ENCODE peak calls at places on chromosomes 6 and 20, in four cellular contexts. C is uterus, J is right atrium auricular region, T is lower lobe of right lung. L is an unnamed sample.

GRCh38 chr20:1331101-1331500 is 2.2 kb upstream of the SDCBP2 start:
- DNase-seq in C (no peak), J (peak; percentile 26), T (no peak), L (no peak)

GRCh38 chr6:13712485-13712990 is 903 bp upstream of the RANBP9 start:
- DNase-seq in C (no peak), J (no peak), T (no peak), L (no peak)

GRCh38 chr6:69780585-69781178 is 16.1 kb downstream of the LMBRD1 start:
- DNase-seq in C (no peak), J (no peak), T (no peak), L (no peak)

GRCh38 chr20:32227316-32227715 is 19.6 kb downstream of the POFUT1 start:
- DNase-seq in C (no peak), J (no peak), T (no peak), L (no peak)

GRCh38 chr6:39058471-39059147 is 10.0 kb downstream of the GLP1R start:
- DNase-seq in C (no peak), J (no peak), T (no peak), L (no peak)

GRCh38 chr6:40383348-40384115 is 203.6 kb downstream of the LRFN2 start:
- DNase-seq in C (no peak), J (no peak), T (no peak), L (no peak)

GRCh38 chr20:35012227-35013069 is 56.8 kb downstream of the MYH7B start:
- DNase-seq in C (peak; percentile 36), J (peak; percentile 60), T (no peak), L (no peak)

GRCh38 chr6:70538364-70538763 is 28.4 kb upstream of the SDHAF4 start:
- DNase-seq in C (no peak), J (no peak), T (no peak), L (no peak)

GRCh38 chr6:87661503-87661902 is 40.5 kb downstream of the AKIRIN2 start:
- DNase-seq in C (no peak), J (no peak), T (no peak), L (no peak)

GRCh38 chr20:9353916-9354276 is 160.5 kb upstream of the LAMP5 start:
- DNase-seq in C (no peak), J (no peak), T (no peak), L (no peak)

GRCh38 chr6:157989541-157990289 is 8.1 kb downstream of the SYNJ2 start:
- DNase-seq in C (peak; percentile 78), J (no peak), T (peak; percentile 59), L (peak; percentile 90)

GRCh38 chr20:18802012-18802634 is 11.5 kb upstream of the SCP2D1 start:
- DNase-seq in C (no peak), J (no peak), T (no peak), L (no peak)

GRCh38 chr20:325043-325888 is at the start of gene SOX12:
- DNase-seq in C (peak; percentile 97), J (peak; percentile 97), T (peak; percentile 98), L (peak; percentile 98)

GRCh38 chr20:52003415-52003814 is 188.2 kb downstream of the ZFP64 start:
- DNase-seq in C (no peak), J (no peak), T (no peak), L (no peak)

GRCh38 chr6:108760158-108761050 is 87.8 kb upstream of the ARMC2 start:
- DNase-seq in C (no peak), J (no peak), T (no peak), L (no peak)

GRCh38 chr6:168874637-168875036 is 379.0 kb downstream of the THBS2 start:
- DNase-seq in C (no peak), J (no peak), T (no peak), L (no peak)

GRCh38 chr6:85422996-85423395 is 26.9 kb upstream of the NT5E start:
- DNase-seq in C (no peak), J (no peak), T (no peak), L (no peak)

GRCh38 chr20:49792611-49793010 is 20.0 kb upstream of the SLC9A8 start:
- DNase-seq in C (no peak), J (no peak), T (no peak), L (no peak)

GRCh38 chr20:6956056-6956455 is 188.6 kb downstream of the BMP2 start:
- DNase-seq in C (no peak), J (no peak), T (no peak), L (no peak)

GRCh38 chr6:127918506-127919427 is 17.9 kb upstream of the THEMIS start:
- DNase-seq in C (no peak), J (no peak), T (no peak), L (no peak)

GRCh38 chr20:17227669-17228623 is 1.1 kb downstream of the PCSK2 start:
- DNase-seq in C (no peak), J (no peak), T (peak; percentile 41), L (peak; percentile 62)

GRCh38 chr20:5489596-5489995 is 172.8 kb upstream of the PROKR2 start:
- DNase-seq in C (no peak), J (no peak), T (no peak), L (no peak)

GRCh38 chr20:52105045-52105572 is 86.5 kb downstream of the ZFP64 start:
- DNase-seq in C (no peak), J (no peak), T (no peak), L (peak; percentile 68)

GRCh38 chr20:9285617-9286016 is 216.7 kb downstream of the PLCB4 start:
- DNase-seq in C (no peak), J (no peak), T (no peak), L (no peak)

GRCh38 chr20:60062431-60063336 is 104.5 kb downstream of the CDH26 start:
- DNase-seq in C (peak; percentile 31), J (no peak), T (no peak), L (peak; percentile 46)

GRCh38 chr20:6819599-6819998 is 52.1 kb downstream of the BMP2 start:
- DNase-seq in C (no peak), J (no peak), T (no peak), L (no peak)

GRCh38 chr6:157143171-157143884 is 180.0 kb downstream of the TMEM242 start:
- DNase-seq in C (no peak), J (peak; percentile 80), T (no peak), L (no peak)

GRCh38 chr6:26175428-26176181 is 88.4 kb downstream of the HFE start:
- DNase-seq in C (no peak), J (no peak), T (no peak), L (no peak)

GRCh38 chr20:33415948-33416347 is 14.6 kb upstream of the CDK5RAP1 start:
- DNase-seq in C (no peak), J (peak; percentile 68), T (no peak), L (no peak)

GRCh38 chr6:85390775-85391174 is 59.1 kb upstream of the NT5E start:
- DNase-seq in C (no peak), J (no peak), T (no peak), L (no peak)

GRCh38 chr6:155939253-155939652 is 483.6 kb upstream of the NOX3 start:
- DNase-seq in C (no peak), J (no peak), T (no peak), L (no peak)

GRCh38 chr6:168093071-168093505 is 14.1 kb upstream of the FRMD1 start:
- DNase-seq in C (no peak), J (no peak), T (peak; percentile 39), L (no peak)

GRCh38 chr6:41630069-41630468 is 8.2 kb upstream of the MDFI start:
- DNase-seq in C (no peak), J (no peak), T (peak; percentile 7), L (peak; percentile 22)

GRCh38 chr20:3781153-3781910 is at the start of gene SPEF1:
- DNase-seq in C (peak; percentile 90), J (peak; percentile 87), T (peak; percentile 75), L (peak; percentile 92)

GRCh38 chr6:97203343-97203742 is 79.7 kb downstream of the MMS22L start:
- DNase-seq in C (no peak), J (no peak), T (no peak), L (no peak)

GRCh38 chr20:46057856-46058655 is 29.0 kb downstream of the SLC12A5 start:
- DNase-seq in C (peak; percentile 24), J (peak; percentile 64), T (peak; percentile 78), L (peak; percentile 72)

GRCh38 chr6:19865178-19865577 is 28.0 kb downstream of the ID4 start:
- DNase-seq in C (no peak), J (no peak), T (no peak), L (no peak)

GRCh38 chr6:89928604-89929003 is 34.3 kb downstream of the GJA10 start:
- DNase-seq in C (peak; percentile 45), J (no peak), T (no peak), L (no peak)

GRCh38 chr6:27505209-27506027 is 32.5 kb upstream of the ZNF184 start:
- DNase-seq in C (peak; percentile 79), J (no peak), T (no peak), L (peak; percentile 77)

GRCh38 chr20:52104546-52105044 is 87.0 kb downstream of the ZFP64 start:
- DNase-seq in C (no peak), J (no peak), T (no peak), L (no peak)

GRCh38 chr20:43352996-43353395 is 104.7 kb upstream of the SRSF6 start:
- DNase-seq in C (no peak), J (no peak), T (no peak), L (no peak)
- H3K27me3 ChIP-seq in C (no peaks in the 10 kb centered on the region), J (no peaks in the 10 kb centered on the region), T (no peaks in the 10 kb centered on the region), L (no peaks in the 10 kb centered on the region)

GRCh38 chr6:154039231-154039842 is at the start of gene OPRM1:
- DNase-seq in C (no peak), J (no peak), T (peak; percentile 46), L (peak; percentile 62)

DNA sequence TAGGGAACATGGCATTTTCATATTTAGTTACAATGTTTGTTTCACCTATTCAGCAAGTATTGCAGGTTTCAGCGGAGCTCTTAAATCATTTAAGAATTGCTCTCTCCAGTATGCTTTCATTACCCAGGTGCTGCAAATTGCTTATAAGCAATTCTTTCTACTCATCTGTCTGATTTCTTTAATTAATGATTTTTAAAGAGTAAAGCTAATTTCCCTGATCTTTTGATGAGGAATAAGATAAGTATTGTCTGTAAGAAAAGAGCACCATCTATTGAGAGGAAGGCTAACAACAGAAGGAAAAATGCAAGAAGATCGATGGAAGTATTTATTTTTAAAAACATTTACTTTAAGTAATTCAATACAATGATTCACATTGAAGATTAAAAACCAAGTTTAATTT is 2.0 kb downstream of the OPRM1 start:
- DNase-seq in C (no peak), J (no peak), T (no peak), L (no peak)
- TF ChIP-seq CTCF in C (no peak), J (no peak), T (no peak), L (no peak)

DNA sequence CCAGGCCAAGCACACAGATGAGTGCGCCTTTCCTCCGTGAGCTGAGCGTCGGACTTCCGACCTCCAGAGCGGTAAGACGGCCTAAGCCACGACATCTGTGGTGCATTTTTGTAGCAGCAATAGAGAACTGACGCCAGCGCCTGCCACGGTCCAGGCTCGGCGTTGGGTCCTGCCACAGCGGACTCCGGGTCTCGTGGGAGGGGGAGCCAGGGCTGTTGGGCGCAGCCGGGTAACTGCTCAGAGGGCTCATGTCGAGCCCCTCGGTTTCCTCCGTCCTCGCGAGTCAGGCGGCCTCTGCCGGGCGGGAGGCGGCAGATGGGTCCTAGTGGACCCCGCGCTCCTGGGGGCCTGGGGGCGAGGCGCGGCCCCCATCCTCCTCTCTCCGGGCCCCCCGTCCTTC is 216.1 kb downstream of the QKI start:
- DNase-seq in C (no peak), J (no peak), T (no peak), L (no peak)
- H3K27me3 ChIP-seq in C (no peaks in the 10 kb centered on the region), J (no peaks in the 10 kb centered on the region), T (peaks cover 23% of the 10 kb centered on the region), L (peaks cover 6% of the 10 kb centered on the region)

DNA sequence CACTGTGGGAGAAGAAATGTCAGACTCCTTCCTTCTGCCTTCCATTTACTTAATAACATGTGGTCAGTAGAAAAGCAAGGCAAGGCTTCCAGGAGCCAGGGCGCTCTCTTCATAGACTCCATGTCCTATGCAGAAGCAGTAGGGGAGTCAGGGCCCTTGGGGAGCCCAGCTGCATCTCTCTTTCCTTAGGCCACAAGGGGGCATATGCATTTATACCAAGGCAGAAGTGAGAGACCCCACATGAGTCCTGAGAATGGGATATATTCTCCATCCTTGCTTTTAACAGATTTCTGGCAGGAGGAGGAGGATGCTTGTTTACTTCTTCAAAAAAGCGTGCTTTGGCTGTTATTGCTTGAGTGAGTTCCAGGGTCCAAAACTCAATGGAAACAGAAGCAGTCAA is 198.5 kb downstream of the HIVEP2 start:
- DNase-seq in C (no peak), J (no peak), T (no peak), L (no peak)
- TF ChIP-seq CTCF in C (peak; percentile 20), J (peak; percentile 67), T (peak; percentile 43), L (peak; percentile 18)